ENCODE peak calls at places on chromosomes 6 and 20, in six cellular contexts. One of them, this sample, is unnamed. For H3K36me3 and H3K4me1, the result is how much of the 10 kb centered on the place peaks cover.

GRCh38 chr6:16751251-16751946 is 9.9 kb downstream of the ATXN1 start:
- DNase-seq in sigmoid colon: no peak
- DNase-seq in IMR-90: peak
- DNase-seq in heart right ventricle: no peak
- DNase-seq in lower lobe of right lung: no peak
- DNase-seq in neuronal stem cell: no peak
- DNase-seq in this sample: no peak

GRCh38 chr20:9458075-9458818 is 56.1 kb upstream of the LAMP5 start:
- DNase-seq in IMR-90: peak
- DNase-seq in heart right ventricle: no peak
- DNase-seq in neuronal stem cell: no peak
- DNase-seq in sigmoid colon: no peak
- DNase-seq in lower lobe of right lung: no peak
- DNase-seq in this sample: no peak

GRCh38 chr6:27672113-27672799 is 199.4 kb upstream of the ZNF184 start:
- DNase-seq in IMR-90: peak
- DNase-seq in lower lobe of right lung: no peak
- DNase-seq in sigmoid colon: no peak
- DNase-seq in heart right ventricle: no peak
- DNase-seq in neuronal stem cell: peak
- DNase-seq in this sample: no peak

GRCh38 chr20:40980106-40980827 is 48.4 kb upstream of the TOP1 start:
- DNase-seq in neuronal stem cell: no peak
- DNase-seq in lower lobe of right lung: no peak
- DNase-seq in heart right ventricle: no peak
- DNase-seq in IMR-90: no peak
- DNase-seq in sigmoid colon: peak
- DNase-seq in this sample: no peak

GRCh38 chr20:35320396-35321126 is 28.3 kb upstream of the FAM83C start:
- DNase-seq in neuronal stem cell: no peak
- DNase-seq in lower lobe of right lung: no peak
- DNase-seq in heart right ventricle: no peak
- DNase-seq in IMR-90: peak
- DNase-seq in sigmoid colon: no peak
- DNase-seq in this sample: no peak

GRCh38 chr20:36569847-36570429 is 3.5 kb upstream of the TGIF2 start:
- DNase-seq in IMR-90: peak
- DNase-seq in neuronal stem cell: no peak
- DNase-seq in sigmoid colon: no peak
- DNase-seq in heart right ventricle: no peak
- DNase-seq in lower lobe of right lung: no peak
- DNase-seq in this sample: no peak

GRCh38 chr6:146913842-146914562 is 290.2 kb upstream of the STXBP5 start:
- DNase-seq in neuronal stem cell: peak
- DNase-seq in heart right ventricle: peak
- DNase-seq in sigmoid colon: peak
- DNase-seq in IMR-90: peak
- DNase-seq in lower lobe of right lung: peak
- DNase-seq in this sample: peak

GRCh38 chr6:113875470-113875869 is 18.3 kb downstream of the MARCKS start:
- DNase-seq in neuronal stem cell: no peak
- DNase-seq in sigmoid colon: no peak
- DNase-seq in heart right ventricle: no peak
- DNase-seq in lower lobe of right lung: no peak
- DNase-seq in IMR-90: peak
- DNase-seq in this sample: no peak

GRCh38 chr20:60057866-60058807 is 99.9 kb downstream of the CDH26 start:
- DNase-seq in heart right ventricle: peak
- DNase-seq in sigmoid colon: peak
- DNase-seq in lower lobe of right lung: peak
- DNase-seq in neuronal stem cell: peak
- DNase-seq in IMR-90: peak
- DNase-seq in this sample: peak

GRCh38 chr20:20549699-20550098 is 162.7 kb downstream of the RALGAPA2 start:
- DNase-seq in sigmoid colon: no peak
- DNase-seq in heart right ventricle: no peak
- DNase-seq in neuronal stem cell: no peak
- DNase-seq in lower lobe of right lung: no peak
- DNase-seq in IMR-90: peak
- DNase-seq in this sample: no peak

GRCh38 chr6:148203970-148204369 is 138.7 kb upstream of the SASH1 start:
- DNase-seq in neuronal stem cell: no peak
- DNase-seq in IMR-90: peak
- DNase-seq in lower lobe of right lung: no peak
- DNase-seq in sigmoid colon: no peak
- DNase-seq in heart right ventricle: no peak
- DNase-seq in this sample: no peak

GRCh38 chr6:55659304-55659703 is 80.3 kb upstream of the HMGCLL1 start:
- DNase-seq in IMR-90: no peak
- DNase-seq in neuronal stem cell: no peak
- DNase-seq in heart right ventricle: no peak
- DNase-seq in lower lobe of right lung: no peak
- DNase-seq in sigmoid colon: no peak
- DNase-seq in this sample: no peak

GRCh38 chr20:50369225-50370035 is 140.8 kb upstream of the PTPN1 start:
- DNase-seq in neuronal stem cell: no peak
- DNase-seq in sigmoid colon: no peak
- DNase-seq in heart right ventricle: no peak
- DNase-seq in IMR-90: no peak
- DNase-seq in lower lobe of right lung: peak
- DNase-seq in this sample: peak

GRCh38 chr6:67131827-67132226 is 1424.8 kb upstream of the EYS start:
- DNase-seq in heart right ventricle: no peak
- DNase-seq in sigmoid colon: no peak
- DNase-seq in neuronal stem cell: no peak
- DNase-seq in lower lobe of right lung: no peak
- DNase-seq in IMR-90: no peak
- DNase-seq in this sample: no peak

GRCh38 chr6:113586413-113586812 is 270.7 kb upstream of the MARCKS start:
- DNase-seq in heart right ventricle: no peak
- DNase-seq in lower lobe of right lung: no peak
- DNase-seq in neuronal stem cell: no peak
- DNase-seq in IMR-90: peak
- DNase-seq in sigmoid colon: no peak
- DNase-seq in this sample: no peak

GRCh38 chr6:157314705-157315321 is 8.5 kb downstream of the TMEM242 start:
- DNase-seq in lower lobe of right lung: no peak
- DNase-seq in neuronal stem cell: peak
- DNase-seq in heart right ventricle: no peak
- DNase-seq in IMR-90: peak
- DNase-seq in sigmoid colon: no peak
- DNase-seq in this sample: no peak

GRCh38 chr20:37336369-37337207 is 9.4 kb upstream of the SRC start:
- DNase-seq in IMR-90: peak
- DNase-seq in sigmoid colon: peak
- DNase-seq in lower lobe of right lung: peak
- DNase-seq in neuronal stem cell: no peak
- DNase-seq in heart right ventricle: peak
- DNase-seq in this sample: no peak

GRCh38 chr20:52192296-52193007 is 873 bp upstream of the ZFP64 start:
- DNase-seq in IMR-90: no peak
- DNase-seq in lower lobe of right lung: peak
- DNase-seq in sigmoid colon: no peak
- DNase-seq in neuronal stem cell: peak
- DNase-seq in heart right ventricle: peak
- DNase-seq in this sample: no peak

GRCh38 chr6:127468936-127469335 is 9.7 kb upstream of the KIAA0408 start:
- DNase-seq in IMR-90: no peak
- DNase-seq in sigmoid colon: no peak
- DNase-seq in lower lobe of right lung: no peak
- DNase-seq in neuronal stem cell: no peak
- DNase-seq in heart right ventricle: no peak
- DNase-seq in this sample: no peak

GRCh38 chr6:48835421-48835958 is 627.6 kb downstream of the MMUT start:
- DNase-seq in sigmoid colon: no peak
- DNase-seq in heart right ventricle: no peak
- DNase-seq in neuronal stem cell: no peak
- DNase-seq in lower lobe of right lung: no peak
- DNase-seq in IMR-90: no peak
- DNase-seq in this sample: no peak

GRCh38 chr6:132812255-132812732 is 2.1 kb upstream of the RPS12 start:
- DNase-seq in sigmoid colon: no peak
- DNase-seq in neuronal stem cell: no peak
- DNase-seq in IMR-90: peak
- DNase-seq in lower lobe of right lung: no peak
- DNase-seq in heart right ventricle: no peak
- DNase-seq in this sample: no peak

GRCh38 chr6:144543006-144543871 is 258.1 kb downstream of the UTRN start:
- DNase-seq in heart right ventricle: no peak
- DNase-seq in neuronal stem cell: no peak
- DNase-seq in IMR-90: peak
- DNase-seq in lower lobe of right lung: no peak
- DNase-seq in sigmoid colon: no peak
- DNase-seq in this sample: no peak

GRCh38 chr6:136593748-136594490 is 43.7 kb upstream of the MAP7 start:
- DNase-seq in heart right ventricle: no peak
- DNase-seq in neuronal stem cell: no peak
- DNase-seq in IMR-90: peak
- DNase-seq in lower lobe of right lung: no peak
- DNase-seq in sigmoid colon: no peak
- DNase-seq in this sample: no peak

GRCh38 chr6:135148889-135149288 is 32.2 kb upstream of the MYB start:
- DNase-seq in lower lobe of right lung: no peak
- DNase-seq in neuronal stem cell: no peak
- DNase-seq in IMR-90: no peak
- DNase-seq in sigmoid colon: no peak
- DNase-seq in heart right ventricle: no peak
- DNase-seq in this sample: no peak

GRCh38 chr6:45479834-45480696 is 102.3 kb upstream of the SUPT3H start:
- DNase-seq in heart right ventricle: no peak
- DNase-seq in neuronal stem cell: no peak
- DNase-seq in lower lobe of right lung: no peak
- DNase-seq in IMR-90: peak
- DNase-seq in sigmoid colon: no peak
- DNase-seq in this sample: no peak

GRCh38 chr6:40720375-40720748 is 133.2 kb upstream of the LRFN2 start:
- DNase-seq in lower lobe of right lung: no peak
- DNase-seq in sigmoid colon: no peak
- DNase-seq in neuronal stem cell: no peak
- DNase-seq in IMR-90: no peak
- DNase-seq in heart right ventricle: no peak
- DNase-seq in this sample: no peak

GRCh38 chr20:35506872-35507638 is 22.4 kb downstream of the C20orf173 start:
- DNase-seq in heart right ventricle: no peak
- DNase-seq in neuronal stem cell: no peak
- DNase-seq in IMR-90: peak
- DNase-seq in sigmoid colon: no peak
- DNase-seq in lower lobe of right lung: no peak
- DNase-seq in this sample: no peak

GRCh38 chr6:30885999-30886896 is 1.9 kb downstream of the DDR1 start:
- DNase-seq in lower lobe of right lung: no peak
- DNase-seq in heart right ventricle: peak
- DNase-seq in neuronal stem cell: peak
- DNase-seq in sigmoid colon: peak
- DNase-seq in IMR-90: peak
- DNase-seq in this sample: peak

GRCh38 chr6:121809211-121809610 is 373.8 kb downstream of the GJA1 start:
- DNase-seq in lower lobe of right lung: no peak
- DNase-seq in sigmoid colon: no peak
- DNase-seq in IMR-90: no peak
- DNase-seq in heart right ventricle: no peak
- DNase-seq in neuronal stem cell: no peak
- DNase-seq in this sample: no peak

GRCh38 chr20:31239139-31239538 is 18.3 kb upstream of the DEFB115 start:
- DNase-seq in IMR-90: no peak
- DNase-seq in lower lobe of right lung: no peak
- DNase-seq in sigmoid colon: no peak
- DNase-seq in neuronal stem cell: no peak
- DNase-seq in heart right ventricle: no peak
- DNase-seq in this sample: no peak

GRCh38 chr20:31237763-31238162 is 19.7 kb upstream of the DEFB115 start:
- DNase-seq in neuronal stem cell: no peak
- DNase-seq in heart right ventricle: no peak
- DNase-seq in sigmoid colon: no peak
- DNase-seq in lower lobe of right lung: no peak
- DNase-seq in IMR-90: no peak
- DNase-seq in this sample: no peak

GRCh38 chr20:31236953-31237352 is 20.5 kb upstream of the DEFB115 start:
- DNase-seq in sigmoid colon: no peak
- DNase-seq in neuronal stem cell: no peak
- DNase-seq in IMR-90: no peak
- DNase-seq in lower lobe of right lung: no peak
- DNase-seq in heart right ventricle: no peak
- DNase-seq in this sample: no peak
- H3K27ac ChIP-seq in sigmoid colon: no peak
- H3K27ac ChIP-seq in neuronal stem cell: no peak
- H3K27ac ChIP-seq in IMR-90: no peak
- H3K27ac ChIP-seq in lower lobe of right lung: no peak
- H3K27ac ChIP-seq in heart right ventricle: no peak
- H3K27ac ChIP-seq in this sample: no peak

DNA sequence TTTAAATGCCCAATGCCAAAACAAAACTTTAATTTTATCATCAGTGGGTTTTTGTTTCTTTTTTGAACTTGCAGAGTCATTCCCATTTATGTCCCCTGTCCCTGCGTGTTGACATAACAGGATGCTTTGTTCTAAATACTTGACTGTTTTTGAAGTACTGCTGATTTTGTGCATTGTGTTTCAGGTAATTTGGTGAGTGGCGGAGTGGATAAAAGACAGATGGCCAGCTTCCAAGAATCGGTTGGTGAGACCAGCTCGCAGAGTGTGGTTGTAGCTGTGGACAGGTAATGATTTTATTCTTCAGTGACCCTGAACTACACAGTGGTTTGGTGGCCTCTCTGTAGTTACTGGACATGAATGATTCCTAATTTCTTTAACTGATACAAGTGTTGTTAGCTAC is 50.5 kb upstream of the CSE1L start:
- DNase-seq in neuronal stem cell: no peak
- DNase-seq in heart right ventricle: no peak
- DNase-seq in lower lobe of right lung: no peak
- DNase-seq in IMR-90: no peak
- DNase-seq in sigmoid colon: no peak
- DNase-seq in this sample: peak
- H3K36me3 ChIP-seq in neuronal stem cell: under half
- H3K36me3 ChIP-seq in heart right ventricle: half or more
- H3K36me3 ChIP-seq in lower lobe of right lung: half or more
- H3K36me3 ChIP-seq in IMR-90: half or more
- H3K36me3 ChIP-seq in sigmoid colon: half or more
- H3K36me3 ChIP-seq in this sample: under half

GRCh38 chr6:33692078-33692759 is 19.3 kb downstream of the UQCC2 start:
- DNase-seq in heart right ventricle: peak
- DNase-seq in IMR-90: no peak
- DNase-seq in sigmoid colon: no peak
- DNase-seq in neuronal stem cell: no peak
- DNase-seq in lower lobe of right lung: peak
- DNase-seq in this sample: no peak
- H3K4me1 ChIP-seq in heart right ventricle: half or more
- H3K4me1 ChIP-seq in IMR-90: under half
- H3K4me1 ChIP-seq in sigmoid colon: under half
- H3K4me1 ChIP-seq in neuronal stem cell: under half
- H3K4me1 ChIP-seq in lower lobe of right lung: half or more
- H3K4me1 ChIP-seq in this sample: under half

DNA sequence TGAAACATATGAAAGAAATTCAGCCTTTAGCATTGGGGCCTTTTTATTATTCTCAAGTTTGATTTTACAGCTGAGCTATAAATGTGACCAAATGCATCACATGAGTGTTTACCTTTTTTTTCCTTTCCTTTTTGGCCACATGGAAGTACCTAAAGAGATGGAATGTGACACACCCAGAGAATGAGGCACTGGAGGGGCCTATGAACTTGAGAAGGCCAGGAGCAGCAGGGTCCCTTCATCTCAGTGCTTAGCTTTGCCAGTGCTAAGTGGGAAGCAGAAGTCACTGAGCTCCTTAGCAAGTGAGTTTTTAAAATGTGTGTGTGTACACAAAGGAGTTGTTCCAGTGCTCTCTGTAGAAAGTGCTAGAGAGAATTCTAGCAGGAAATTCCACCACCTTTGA is 44.7 kb downstream of the RREB1 start:
- DNase-seq in IMR-90: no peak
- DNase-seq in neuronal stem cell: no peak
- DNase-seq in heart right ventricle: no peak
- DNase-seq in lower lobe of right lung: no peak
- DNase-seq in sigmoid colon: no peak
- DNase-seq in this sample: peak
- H3K27ac ChIP-seq in IMR-90: no peak
- H3K27ac ChIP-seq in neuronal stem cell: no peak
- H3K27ac ChIP-seq in heart right ventricle: no peak
- H3K27ac ChIP-seq in lower lobe of right lung: peak
- H3K27ac ChIP-seq in sigmoid colon: no peak
- H3K27ac ChIP-seq in this sample: peak